ENCODE peak calls at places on chromosomes 3 and 15, in eight cellular contexts. U, R, G, W, E, M, N and C are unnamed samples.

GRCh38 chr3:194610690-194611089 is 22.5 kb downstream of the TMEM44 start:
- DNase-seq in U (no peak), R (no peak), G (no peak), W (no peak), E (no peak), M (no peak), N (no peak), C (no peak)

GRCh38 chr15:49741721-49742120 is 120.9 kb downstream of the DTWD1 start:
- DNase-seq in U (no peak), R (no peak), G (no peak), W (peak; percentile 73), E (no peak), M (peak; percentile 28), N (peak; percentile 66), C (no peak)

GRCh38 chr15:81642451-81642990 is 268.5 kb upstream of the TMC3 start:
- DNase-seq in U (no peak), R (no peak), G (no peak), W (no peak), E (no peak), M (no peak), N (no peak), C (no peak)

GRCh38 chr15:42650208-42651066 is 75.0 kb downstream of the STARD9 start:
- DNase-seq in U (peak; percentile 71), R (peak; percentile 73), G (peak; percentile 98), W (no peak), E (peak; percentile 70), M (peak; percentile 47), N (peak; percentile 50), C (peak; percentile 49)

GRCh38 chr3:73768594-73769308 is 144.0 kb upstream of the PDZRN3 start:
- DNase-seq in U (no peak), R (no peak), G (no peak), W (no peak), E (no peak), M (no peak), N (no peak), C (no peak)

GRCh38 chr3:50192689-50193141 is 1.3 kb downstream of the GNAT1 start:
- DNase-seq in U (peak; percentile 63), R (peak; percentile 76), G (peak; percentile 85), W (no peak), E (peak; percentile 79), M (peak; percentile 59), N (peak; percentile 83), C (peak; percentile 83)

GRCh38 chr3:107309312-107309711 is 67.9 kb upstream of the CCDC54 start:
- DNase-seq in U (no peak), R (no peak), G (no peak), W (no peak), E (no peak), M (no peak), N (no peak), C (no peak)

GRCh38 chr3:143199998-143200909 is 80.7 kb downstream of the CHST2 start:
- DNase-seq in U (no peak), R (no peak), G (no peak), W (no peak), E (no peak), M (no peak), N (no peak), C (no peak)

GRCh38 chr15:52735231-52736089 is 54.7 kb downstream of the ONECUT1 start:
- DNase-seq in U (peak; percentile 73), R (peak; percentile 86), G (peak; percentile 90), W (no peak), E (no peak), M (no peak), N (no peak), C (peak; percentile 39)

GRCh38 chr15:84947947-84948830 is 33.5 kb upstream of the PDE8A start:
- DNase-seq in U (peak; percentile 35), R (no peak), G (peak; percentile 96), W (no peak), E (peak; percentile 76), M (peak; percentile 52), N (no peak), C (no peak)

GRCh38 chr3:138862531-138862923 is 27.8 kb upstream of the PIK3CB start:
- DNase-seq in U (no peak), R (peak; percentile 88), G (no peak), W (no peak), E (no peak), M (no peak), N (no peak), C (no peak)

GRCh38 chr3:188259191-188259590 is 105.2 kb downstream of the LPP start:
- DNase-seq in U (no peak), R (no peak), G (no peak), W (no peak), E (no peak), M (no peak), N (no peak), C (no peak)
- H3K4me1 ChIP-seq in U (no peaks in the 10 kb centered on the region), R (peaks cover 2% of the 10 kb centered on the region), G (peaks cover 53% of the 10 kb centered on the region), W (peaks cover 35% of the 10 kb centered on the region), E (peaks cover 63% of the 10 kb centered on the region), M (peaks cover 48% of the 10 kb centered on the region), N (no peaks in the 10 kb centered on the region), C (peaks cover 11% of the 10 kb centered on the region)

GRCh38 chr15:31513178-31513577 is 186.5 kb downstream of the KLF13 start:
- DNase-seq in U (no peak), R (no peak), G (no peak), W (no peak), E (no peak), M (no peak), N (no peak), C (no peak)

GRCh38 chr15:31510003-31510402 is 183.4 kb downstream of the KLF13 start:
- DNase-seq in U (no peak), R (no peak), G (no peak), W (no peak), E (no peak), M (no peak), N (no peak), C (no peak)

GRCh38 chr15:31516459-31516858 is 189.8 kb downstream of the KLF13 start:
- DNase-seq in U (peak; percentile 44), R (no peak), G (no peak), W (no peak), E (no peak), M (no peak), N (no peak), C (no peak)

GRCh38 chr15:31508656-31509055 is 182.0 kb downstream of the KLF13 start:
- DNase-seq in U (no peak), R (no peak), G (no peak), W (no peak), E (no peak), M (no peak), N (no peak), C (no peak)

GRCh38 chr15:31511707-31512310 is 185.2 kb downstream of the KLF13 start:
- DNase-seq in U (no peak), R (peak; percentile 23), G (no peak), W (no peak), E (no peak), M (no peak), N (no peak), C (no peak)
- H3K4me1 ChIP-seq in U (no peaks in the 10 kb centered on the region), R (no peaks in the 10 kb centered on the region), G (no peaks in the 10 kb centered on the region), W (no peaks in the 10 kb centered on the region), E (no peaks in the 10 kb centered on the region), M (no peaks in the 10 kb centered on the region), N (no peaks in the 10 kb centered on the region), C (no peaks in the 10 kb centered on the region)

GRCh38 chr3:187999821-188000220 is 154.1 kb upstream of the LPP start:
- DNase-seq in U (no peak), R (no peak), G (no peak), W (no peak), E (no peak), M (no peak), N (no peak), C (no peak)

GRCh38 chr3:187997946-187998561 is 155.9 kb upstream of the LPP start:
- DNase-seq in U (no peak), R (no peak), G (no peak), W (no peak), E (no peak), M (no peak), N (no peak), C (no peak)

GRCh38 chr3:187996609-187997008 is 157.3 kb upstream of the LPP start:
- DNase-seq in U (no peak), R (no peak), G (no peak), W (no peak), E (no peak), M (no peak), N (no peak), C (no peak)

GRCh38 chr3:187998611-187999010 is 155.3 kb upstream of the LPP start:
- DNase-seq in U (no peak), R (no peak), G (no peak), W (no peak), E (no peak), M (no peak), N (no peak), C (no peak)

DNA sequence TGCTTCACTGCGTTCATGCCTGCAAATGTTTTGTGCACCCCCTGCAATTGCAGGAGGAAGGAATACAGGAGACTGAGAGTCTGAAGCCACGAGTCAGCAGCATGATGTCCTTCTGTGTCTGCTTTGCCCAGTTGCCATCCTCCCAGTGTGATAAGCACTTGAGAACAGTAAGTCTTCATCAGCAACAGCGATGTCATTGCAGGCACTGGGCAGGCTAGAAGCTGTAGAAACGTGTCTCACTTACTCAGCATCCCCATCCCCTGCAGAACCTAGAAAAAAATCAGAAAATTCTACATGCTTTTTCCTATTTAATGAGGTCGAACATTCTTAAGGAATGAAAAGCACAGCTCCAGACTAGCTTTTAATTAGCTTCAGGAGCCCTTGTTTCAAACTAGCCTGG is 156.5 kb upstream of the LPP start:
- DNase-seq in U (no peak), R (no peak), G (no peak), W (no peak), E (no peak), M (no peak), N (no peak), C (no peak)
- H3K4me1 ChIP-seq in U (no peaks in the 10 kb centered on the region), R (no peaks in the 10 kb centered on the region), G (no peaks in the 10 kb centered on the region), W (peaks cover 19% of the 10 kb centered on the region), E (no peaks in the 10 kb centered on the region), M (no peaks in the 10 kb centered on the region), N (no peaks in the 10 kb centered on the region), C (no peaks in the 10 kb centered on the region)

GRCh38 chr3:114401346-114401745 is 107.5 kb downstream of the TIGIT start:
- DNase-seq in U (no peak), R (no peak), G (no peak), W (no peak), E (no peak), M (no peak), N (no peak), C (no peak)

GRCh38 chr3:114400369-114400768 is 106.5 kb downstream of the TIGIT start:
- DNase-seq in U (no peak), R (no peak), G (no peak), W (no peak), E (no peak), M (no peak), N (no peak), C (no peak)

GRCh38 chr3:114404590-114404989 is 110.8 kb downstream of the TIGIT start:
- DNase-seq in U (no peak), R (no peak), G (no peak), W (no peak), E (no peak), M (no peak), N (no peak), C (no peak)

GRCh38 chr3:114405202-114405601 is 111.4 kb downstream of the TIGIT start:
- DNase-seq in U (no peak), R (no peak), G (no peak), W (no peak), E (no peak), M (no peak), N (no peak), C (no peak)

DNA sequence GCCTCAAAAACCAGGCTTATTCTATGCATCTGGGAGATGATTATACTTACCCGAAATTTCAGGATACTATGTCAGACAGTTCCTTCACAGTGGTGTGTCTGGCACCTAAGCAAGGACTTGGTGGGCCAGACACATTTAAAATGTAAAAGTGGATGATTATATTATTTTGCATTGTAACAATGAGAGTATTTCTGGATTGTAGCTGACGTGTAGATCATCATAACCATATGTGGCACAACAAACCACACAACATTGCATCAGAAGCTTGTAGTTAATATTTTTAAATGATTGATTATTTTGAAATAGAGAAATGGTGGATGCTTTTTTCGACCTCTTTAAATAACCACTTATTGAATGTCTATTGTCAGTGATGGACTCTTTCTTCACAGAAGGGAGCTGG is 109.0 kb downstream of the TIGIT start:
- DNase-seq in U (no peak), R (no peak), G (no peak), W (no peak), E (no peak), M (no peak), N (no peak), C (no peak)
- H3K4me1 ChIP-seq in U (no peaks in the 10 kb centered on the region), R (no peaks in the 10 kb centered on the region), G (no peaks in the 10 kb centered on the region), W (no peaks in the 10 kb centered on the region), E (peaks cover 14% of the 10 kb centered on the region), M (peaks cover 31% of the 10 kb centered on the region), N (no peaks in the 10 kb centered on the region), C (peaks cover 3% of the 10 kb centered on the region)